ENCODE peak calls at places on chromosomes 3 and 15, in nine cellular contexts. One of them, this sample, is unnamed. For H3K4me1, the result is how much of the 10 kb centered on the place peaks cover.

GRCh38 chr15:59917504-59918157 is 86.5 kb upstream of the FOXB1 start:
- DNase-seq in transverse colon: peak
- DNase-seq in esophagus squamous epithelium: no peak
- DNase-seq in PC-3: peak
- DNase-seq in cardiac muscle cell: peak
- DNase-seq in neural progenitor cell: peak
- DNase-seq in DND-41: peak
- DNase-seq in Karpas-422: peak
- DNase-seq in upper lobe of left lung: peak
- DNase-seq in this sample: peak

GRCh38 chr15:71136159-71137137 is 21.2 kb downstream of the THSD4 start:
- DNase-seq in transverse colon: no peak
- DNase-seq in DND-41: no peak
- DNase-seq in Karpas-422: no peak
- DNase-seq in upper lobe of left lung: no peak
- DNase-seq in cardiac muscle cell: no peak
- DNase-seq in esophagus squamous epithelium: no peak
- DNase-seq in neural progenitor cell: no peak
- DNase-seq in PC-3: peak
- DNase-seq in this sample: no peak

GRCh38 chr15:55599384-55599783 is 11.2 kb upstream of the PYGO1 start:
- DNase-seq in DND-41: no peak
- DNase-seq in upper lobe of left lung: no peak
- DNase-seq in Karpas-422: no peak
- DNase-seq in esophagus squamous epithelium: no peak
- DNase-seq in neural progenitor cell: no peak
- DNase-seq in cardiac muscle cell: no peak
- DNase-seq in PC-3: no peak
- DNase-seq in transverse colon: no peak
- DNase-seq in this sample: no peak

GRCh38 chr3:27216955-27217552 is 152.1 kb downstream of the NEK10 start:
- DNase-seq in PC-3: peak
- DNase-seq in transverse colon: no peak
- DNase-seq in upper lobe of left lung: no peak
- DNase-seq in neural progenitor cell: no peak
- DNase-seq in esophagus squamous epithelium: no peak
- DNase-seq in Karpas-422: no peak
- DNase-seq in DND-41: no peak
- DNase-seq in cardiac muscle cell: no peak
- DNase-seq in this sample: no peak

GRCh38 chr3:190059242-190059590 is 61.5 kb downstream of the P3H2 start:
- DNase-seq in upper lobe of left lung: no peak
- DNase-seq in esophagus squamous epithelium: no peak
- DNase-seq in DND-41: no peak
- DNase-seq in Karpas-422: no peak
- DNase-seq in neural progenitor cell: no peak
- DNase-seq in cardiac muscle cell: no peak
- DNase-seq in transverse colon: no peak
- DNase-seq in PC-3: no peak
- DNase-seq in this sample: no peak

GRCh38 chr3:169034401-169034800 is 629.1 kb downstream of the MECOM start:
- DNase-seq in DND-41: no peak
- DNase-seq in cardiac muscle cell: no peak
- DNase-seq in PC-3: no peak
- DNase-seq in upper lobe of left lung: no peak
- DNase-seq in Karpas-422: no peak
- DNase-seq in transverse colon: no peak
- DNase-seq in neural progenitor cell: no peak
- DNase-seq in esophagus squamous epithelium: no peak
- DNase-seq in this sample: no peak

GRCh38 chr3:110708166-110708565 is 363.4 kb upstream of the NECTIN3 start:
- DNase-seq in neural progenitor cell: no peak
- DNase-seq in cardiac muscle cell: no peak
- DNase-seq in DND-41: no peak
- DNase-seq in PC-3: no peak
- DNase-seq in transverse colon: no peak
- DNase-seq in upper lobe of left lung: no peak
- DNase-seq in Karpas-422: no peak
- DNase-seq in esophagus squamous epithelium: no peak
- DNase-seq in this sample: no peak

GRCh38 chr15:73022156-73022555 is 30.1 kb upstream of the NEO1 start:
- DNase-seq in transverse colon: no peak
- DNase-seq in neural progenitor cell: no peak
- DNase-seq in Karpas-422: no peak
- DNase-seq in esophagus squamous epithelium: no peak
- DNase-seq in upper lobe of left lung: no peak
- DNase-seq in PC-3: no peak
- DNase-seq in DND-41: no peak
- DNase-seq in cardiac muscle cell: no peak
- DNase-seq in this sample: no peak

GRCh38 chr15:32737246-32737757 is 19.5 kb downstream of the GREM1 start:
- DNase-seq in DND-41: no peak
- DNase-seq in neural progenitor cell: no peak
- DNase-seq in upper lobe of left lung: no peak
- DNase-seq in esophagus squamous epithelium: no peak
- DNase-seq in transverse colon: no peak
- DNase-seq in Karpas-422: no peak
- DNase-seq in PC-3: no peak
- DNase-seq in cardiac muscle cell: no peak
- DNase-seq in this sample: no peak

GRCh38 chr3:56987238-56987932 is 73.1 kb upstream of the SPATA12 start:
- DNase-seq in cardiac muscle cell: peak
- DNase-seq in PC-3: no peak
- DNase-seq in Karpas-422: peak
- DNase-seq in DND-41: no peak
- DNase-seq in esophagus squamous epithelium: no peak
- DNase-seq in transverse colon: no peak
- DNase-seq in upper lobe of left lung: no peak
- DNase-seq in neural progenitor cell: peak
- DNase-seq in this sample: no peak

GRCh38 chr15:77112819-77113569 is 42.1 kb upstream of the TSPAN3 start:
- DNase-seq in neural progenitor cell: peak
- DNase-seq in PC-3: no peak
- DNase-seq in transverse colon: peak
- DNase-seq in Karpas-422: no peak
- DNase-seq in cardiac muscle cell: peak
- DNase-seq in DND-41: no peak
- DNase-seq in esophagus squamous epithelium: no peak
- DNase-seq in upper lobe of left lung: no peak
- DNase-seq in this sample: no peak

GRCh38 chr3:44468572-44469520 is 8.6 kb downstream of the ZNF445 start:
- DNase-seq in DND-41: no peak
- DNase-seq in transverse colon: no peak
- DNase-seq in cardiac muscle cell: no peak
- DNase-seq in esophagus squamous epithelium: no peak
- DNase-seq in upper lobe of left lung: no peak
- DNase-seq in PC-3: peak
- DNase-seq in neural progenitor cell: no peak
- DNase-seq in Karpas-422: no peak
- DNase-seq in this sample: no peak

GRCh38 chr3:48429416-48430358 is at the start of gene PLXNB1:
- DNase-seq in neural progenitor cell: peak
- DNase-seq in transverse colon: peak
- DNase-seq in DND-41: peak
- DNase-seq in Karpas-422: peak
- DNase-seq in cardiac muscle cell: peak
- DNase-seq in esophagus squamous epithelium: peak
- DNase-seq in upper lobe of left lung: peak
- DNase-seq in PC-3: peak
- DNase-seq in this sample: peak

GRCh38 chr15:53918180-53919079 is 59.8 kb upstream of the UNC13C start:
- DNase-seq in Karpas-422: no peak
- DNase-seq in DND-41: no peak
- DNase-seq in cardiac muscle cell: peak
- DNase-seq in neural progenitor cell: peak
- DNase-seq in esophagus squamous epithelium: no peak
- DNase-seq in upper lobe of left lung: no peak
- DNase-seq in transverse colon: no peak
- DNase-seq in PC-3: no peak
- DNase-seq in this sample: peak

GRCh38 chr3:131033480-131034080 is 6.9 kb downstream of the NEK11 start:
- DNase-seq in DND-41: peak
- DNase-seq in upper lobe of left lung: no peak
- DNase-seq in cardiac muscle cell: peak
- DNase-seq in esophagus squamous epithelium: no peak
- DNase-seq in transverse colon: no peak
- DNase-seq in neural progenitor cell: peak
- DNase-seq in PC-3: peak
- DNase-seq in Karpas-422: peak
- DNase-seq in this sample: no peak

GRCh38 chr3:129005526-129006303 is 4.6 kb downstream of the EFCC1 start:
- DNase-seq in PC-3: no peak
- DNase-seq in esophagus squamous epithelium: no peak
- DNase-seq in DND-41: peak
- DNase-seq in neural progenitor cell: no peak
- DNase-seq in upper lobe of left lung: peak
- DNase-seq in transverse colon: peak
- DNase-seq in cardiac muscle cell: no peak
- DNase-seq in Karpas-422: no peak
- DNase-seq in this sample: peak

GRCh38 chr3:155391583-155391982 is 98.1 kb upstream of the STRIT1 start:
- DNase-seq in upper lobe of left lung: peak
- DNase-seq in DND-41: no peak
- DNase-seq in cardiac muscle cell: no peak
- DNase-seq in neural progenitor cell: peak
- DNase-seq in esophagus squamous epithelium: no peak
- DNase-seq in Karpas-422: no peak
- DNase-seq in PC-3: peak
- DNase-seq in transverse colon: peak
- DNase-seq in this sample: peak

GRCh38 chr15:52151353-52151752 is 38.8 kb upstream of the BCL2L10 start:
- DNase-seq in transverse colon: no peak
- DNase-seq in Karpas-422: no peak
- DNase-seq in upper lobe of left lung: no peak
- DNase-seq in esophagus squamous epithelium: no peak
- DNase-seq in DND-41: no peak
- DNase-seq in neural progenitor cell: no peak
- DNase-seq in cardiac muscle cell: no peak
- DNase-seq in PC-3: no peak
- DNase-seq in this sample: no peak

GRCh38 chr15:67818464-67818863 is 6.8 kb upstream of the SKOR1 start:
- DNase-seq in esophagus squamous epithelium: no peak
- DNase-seq in transverse colon: no peak
- DNase-seq in neural progenitor cell: no peak
- DNase-seq in PC-3: no peak
- DNase-seq in Karpas-422: no peak
- DNase-seq in upper lobe of left lung: no peak
- DNase-seq in cardiac muscle cell: no peak
- DNase-seq in DND-41: no peak
- DNase-seq in this sample: no peak

GRCh38 chr15:40307421-40308165 is at the start of gene PLCB2:
- DNase-seq in cardiac muscle cell: no peak
- DNase-seq in PC-3: no peak
- DNase-seq in upper lobe of left lung: peak
- DNase-seq in transverse colon: peak
- DNase-seq in Karpas-422: peak
- DNase-seq in neural progenitor cell: no peak
- DNase-seq in esophagus squamous epithelium: no peak
- DNase-seq in DND-41: peak
- DNase-seq in this sample: peak

GRCh38 chr3:172125053-172125452 is 85.7 kb downstream of the FNDC3B start:
- DNase-seq in DND-41: no peak
- DNase-seq in transverse colon: no peak
- DNase-seq in cardiac muscle cell: no peak
- DNase-seq in upper lobe of left lung: no peak
- DNase-seq in Karpas-422: no peak
- DNase-seq in esophagus squamous epithelium: no peak
- DNase-seq in neural progenitor cell: no peak
- DNase-seq in PC-3: no peak
- DNase-seq in this sample: no peak
- H3K4me1 ChIP-seq in DND-41: under half
- H3K4me1 ChIP-seq in transverse colon: under half
- H3K4me1 ChIP-seq in cardiac muscle cell: under half
- H3K4me1 ChIP-seq in upper lobe of left lung: half or more
- H3K4me1 ChIP-seq in Karpas-422: under half
- H3K4me1 ChIP-seq in esophagus squamous epithelium: under half
- H3K4me1 ChIP-seq in neural progenitor cell: under half
- H3K4me1 ChIP-seq in PC-3: under half
- H3K4me1 ChIP-seq in this sample: half or more

GRCh38 chr3:4495294-4496110 is 2.4 kb downstream of the ITPR1 start:
- DNase-seq in esophagus squamous epithelium: no peak
- DNase-seq in cardiac muscle cell: no peak
- DNase-seq in DND-41: no peak
- DNase-seq in transverse colon: no peak
- DNase-seq in upper lobe of left lung: no peak
- DNase-seq in PC-3: no peak
- DNase-seq in Karpas-422: no peak
- DNase-seq in neural progenitor cell: no peak
- DNase-seq in this sample: no peak
- H3K4me3 ChIP-seq in esophagus squamous epithelium: peak
- H3K4me3 ChIP-seq in cardiac muscle cell: peak
- H3K4me3 ChIP-seq in DND-41: no peak
- H3K4me3 ChIP-seq in transverse colon: peak
- H3K4me3 ChIP-seq in upper lobe of left lung: peak
- H3K4me3 ChIP-seq in PC-3: peak
- H3K4me3 ChIP-seq in Karpas-422: no peak
- H3K4me3 ChIP-seq in neural progenitor cell: no peak
- H3K4me3 ChIP-seq in this sample: peak

GRCh38 chr3:141335531-141336042 is 32.7 kb upstream of the ZBTB38 start:
- DNase-seq in cardiac muscle cell: no peak
- DNase-seq in transverse colon: no peak
- DNase-seq in upper lobe of left lung: no peak
- DNase-seq in Karpas-422: no peak
- DNase-seq in neural progenitor cell: no peak
- DNase-seq in PC-3: no peak
- DNase-seq in DND-41: no peak
- DNase-seq in esophagus squamous epithelium: no peak
- DNase-seq in this sample: no peak
- H3K4me1 ChIP-seq in cardiac muscle cell: under half
- H3K4me1 ChIP-seq in transverse colon: under half
- H3K4me1 ChIP-seq in upper lobe of left lung: under half
- H3K4me1 ChIP-seq in Karpas-422: under half
- H3K4me1 ChIP-seq in neural progenitor cell: under half
- H3K4me1 ChIP-seq in PC-3: under half
- H3K4me1 ChIP-seq in DND-41: under half
- H3K4me1 ChIP-seq in esophagus squamous epithelium: under half
- H3K4me1 ChIP-seq in this sample: under half

GRCh38 chr15:86915811-86916331 is 836.2 kb downstream of the AGBL1 start:
- DNase-seq in DND-41: no peak
- DNase-seq in esophagus squamous epithelium: no peak
- DNase-seq in upper lobe of left lung: peak
- DNase-seq in cardiac muscle cell: peak
- DNase-seq in neural progenitor cell: peak
- DNase-seq in transverse colon: no peak
- DNase-seq in Karpas-422: peak
- DNase-seq in PC-3: peak
- DNase-seq in this sample: no peak

GRCh38 chr15:86911022-86911421 is 831.4 kb downstream of the AGBL1 start:
- DNase-seq in cardiac muscle cell: no peak
- DNase-seq in PC-3: no peak
- DNase-seq in Karpas-422: no peak
- DNase-seq in esophagus squamous epithelium: no peak
- DNase-seq in DND-41: no peak
- DNase-seq in transverse colon: no peak
- DNase-seq in neural progenitor cell: no peak
- DNase-seq in upper lobe of left lung: no peak
- DNase-seq in this sample: no peak

GRCh38 chr15:86919581-86919980 is 839.9 kb downstream of the AGBL1 start:
- DNase-seq in transverse colon: no peak
- DNase-seq in Karpas-422: no peak
- DNase-seq in PC-3: no peak
- DNase-seq in neural progenitor cell: no peak
- DNase-seq in esophagus squamous epithelium: no peak
- DNase-seq in DND-41: no peak
- DNase-seq in upper lobe of left lung: no peak
- DNase-seq in cardiac muscle cell: no peak
- DNase-seq in this sample: no peak

GRCh38 chr15:86916671-86917450 is 837.2 kb downstream of the AGBL1 start:
- DNase-seq in esophagus squamous epithelium: no peak
- DNase-seq in transverse colon: no peak
- DNase-seq in DND-41: no peak
- DNase-seq in upper lobe of left lung: no peak
- DNase-seq in cardiac muscle cell: peak
- DNase-seq in Karpas-422: no peak
- DNase-seq in PC-3: no peak
- DNase-seq in neural progenitor cell: peak
- DNase-seq in this sample: peak
- H3K4me3 ChIP-seq in esophagus squamous epithelium: no peak
- H3K4me3 ChIP-seq in transverse colon: no peak
- H3K4me3 ChIP-seq in DND-41: no peak
- H3K4me3 ChIP-seq in upper lobe of left lung: no peak
- H3K4me3 ChIP-seq in cardiac muscle cell: no peak
- H3K4me3 ChIP-seq in Karpas-422: no peak
- H3K4me3 ChIP-seq in PC-3: no peak
- H3K4me3 ChIP-seq in neural progenitor cell: no peak
- H3K4me3 ChIP-seq in this sample: no peak